ENCODE peak calls at places on chromosomes 12 and 14, in ten cellular contexts. O, Q, E, W, R, C, L, J, X and G are unnamed samples.
A peak's percentile ranks its signal among the peaks of the same experiment; 100 is the strongest.

GRCh38 chr14:104782823-104783170 is 12.8 kb downstream of the AKT1 start:
- DNase-seq in O (no peak), Q (no peak), E (no peak), W (no peak), R (no peak), C (no peak), L (no peak), J (no peak), X (no peak), G (no peak)

GRCh38 chr12:14256555-14257169 is 108.8 kb upstream of the ATF7IP start:
- DNase-seq in O (no peak), Q (peak; percentile 52), E (peak; percentile 78), W (peak; percentile 73), R (peak; percentile 46), C (peak; percentile 82), L (peak; percentile 20), J (peak; percentile 66), X (no peak), G (peak; percentile 1)

GRCh38 chr12:57708296-57708695 is 14.4 kb downstream of the OS9 start:
- DNase-seq in O (no peak), Q (no peak), E (no peak), W (no peak), R (no peak), C (no peak), L (no peak), J (no peak), X (no peak), G (no peak)

GRCh38 chr12:101436146-101436545 is 28.6 kb upstream of the ARL1 start:
- DNase-seq in O (no peak), Q (no peak), E (no peak), W (no peak), R (no peak), C (no peak), L (no peak), J (no peak), X (no peak), G (no peak)

GRCh38 chr14:45990252-45990651 is 661.3 kb downstream of the RPL10L start:
- DNase-seq in O (no peak), Q (no peak), E (no peak), W (no peak), R (no peak), C (no peak), L (no peak), J (no peak), X (no peak), G (no peak)

GRCh38 chr14:103395245-103395644 is 10.0 kb downstream of the MARK3 start:
- DNase-seq in O (no peak), Q (no peak), E (no peak), W (no peak), R (no peak), C (no peak), L (no peak), J (no peak), X (no peak), G (no peak)

GRCh38 chr14:36524220-36524837 is 4.3 kb upstream of the NKX2-1 start:
- DNase-seq in O (no peak), Q (no peak), E (no peak), W (no peak), R (no peak), C (no peak), L (no peak), J (no peak), X (no peak), G (no peak)

GRCh38 chr14:68135566-68135965 is 316.0 kb downstream of the RAD51B start:
- DNase-seq in O (no peak), Q (no peak), E (no peak), W (no peak), R (no peak), C (no peak), L (no peak), J (no peak), X (no peak), G (no peak)

GRCh38 chr12:31002999-31003398 is 70.7 kb upstream of the DDX11 start:
- DNase-seq in O (no peak), Q (no peak), E (no peak), W (no peak), R (no peak), C (no peak), L (no peak), J (no peak), X (no peak), G (no peak)

GRCh38 chr12:121579190-121579791 is 1.5 kb downstream of the KDM2B start:
- DNase-seq in O (peak; percentile 52), Q (peak; percentile 19), E (no peak), W (peak; percentile 57), R (no peak), C (no peak), L (no peak), J (peak; percentile 33), X (peak; percentile 42), G (no peak)